ENCODE peak calls at places on chromosomes 2 and 18, in seven cellular contexts. Y, S, Z, O, N, A and K are unnamed samples.

GRCh38 chr2:85409719-85410583 is at the start of gene CAPG:
- DNase-seq in A (peak; percentile 62), Y (no peak), S (peak; percentile 59), N (peak; percentile 86), Z (peak; percentile 66), O (peak; percentile 93), K (peak; percentile 70)

GRCh38 chr18:36296591-36297418 is 708 bp upstream of the FHOD3 start:
- DNase-seq in O (peak; percentile 92), S (peak; percentile 81), N (peak; percentile 44), A (no peak), Y (peak; percentile 94), Z (peak; percentile 67), K (peak; percentile 24)

GRCh38 chr2:159706385-159706980 is 5.8 kb upstream of the MARCHF7 start:
- DNase-seq in Z (no peak), N (no peak), Y (no peak), A (no peak), S (peak; percentile 51), O (no peak), K (no peak)

GRCh38 chr2:95362486-95362885 is 40.0 kb upstream of the FAHD2A start:
- DNase-seq in S (no peak), Z (no peak), O (peak; percentile 15), N (no peak), A (no peak), Y (no peak), K (no peak)

GRCh38 chr2:100136310-100136709 is 6.1 kb downstream of the AFF3 start:
- DNase-seq in O (no peak), A (no peak), Y (no peak), Z (no peak), N (peak; percentile 39), S (no peak), K (no peak)

GRCh38 chr2:218033590-218034496 is 31.0 kb upstream of the TNS1 start:
- DNase-seq in A (no peak), Y (no peak), Z (peak; percentile 20), S (peak; percentile 38), N (peak; percentile 18), O (peak; percentile 76), K (no peak)

GRCh38 chr2:10655074-10655840 is 34.5 kb downstream of the NOL10 start:
- DNase-seq in N (no peak), O (no peak), Z (no peak), A (no peak), S (no peak), Y (no peak), K (no peak)

GRCh38 chr2:239365071-239365781 is 35.6 kb downstream of the HDAC4 start:
- DNase-seq in A (no peak), Z (no peak), S (no peak), N (no peak), O (no peak), Y (no peak), K (no peak)

GRCh38 chr2:88481937-88482336 is 29.4 kb upstream of the FOXI3 start:
- DNase-seq in O (no peak), Z (no peak), Y (no peak), N (no peak), S (peak; percentile 74), A (no peak), K (no peak)

GRCh38 chr2:227310756-227311110 is 14.3 kb upstream of the MFF start:
- DNase-seq in Y (no peak), N (no peak), A (no peak), S (peak; percentile 32), O (no peak), Z (no peak), K (no peak)

GRCh38 chr18:48545690-48546365 is 7.0 kb downstream of the CTIF start:
- DNase-seq in Y (peak; percentile 90), Z (peak; percentile 49), O (peak; percentile 83), S (peak; percentile 96), N (no peak), A (no peak), K (no peak)

GRCh38 chr2:3626817-3627499 is 31.0 kb upstream of the ALLC start:
- DNase-seq in S (no peak), Y (peak; percentile 14), A (no peak), N (no peak), Z (peak; percentile 5), O (peak; percentile 62), K (no peak)

GRCh38 chr2:158179660-158180059 is 78.0 kb downstream of the UPP2 start:
- DNase-seq in A (no peak), O (no peak), Z (no peak), N (no peak), Y (peak; percentile 22), S (no peak), K (no peak)

GRCh38 chr2:203949228-203949627 is 12.7 kb downstream of the ICOS start:
- DNase-seq in S (no peak), Y (no peak), N (no peak), O (no peak), Z (no peak), A (no peak), K (no peak)